ENCODE peak calls at places on chromosomes 12 and 14, in ten cellular contexts. One of them, this sample, is unnamed.

GRCh38 chr12:41437578-41437977 is 249.5 kb downstream of the PDZRN4 start:
- DNase-seq in progenitor cell of endocrine pancreas: no peak
- DNase-seq in epithelial cell of prostate: no peak
- DNase-seq in stimulated activated CD8-positive, alpha-beta memory T cell treated with anti-CD3 and anti-CD28 coated beads, Interleukin-2, amount 100 ng/mL, for 1 hour: no peak
- DNase-seq in HCT116: no peak
- DNase-seq in activated T-helper 1 cell treated with anti-CD3 and anti-CD28 coated beads, Interleukin-2, amount 50 U/mL, for 16 hours: no peak
- DNase-seq in fibroblast of mammary gland: no peak
- DNase-seq in left lung: no peak
- DNase-seq in left colon: no peak
- DNase-seq in NCI-H2081: no peak
- DNase-seq in this sample: no peak

GRCh38 chr14:51333901-51334432 is 93.9 kb downstream of the TMX1 start:
- DNase-seq in progenitor cell of endocrine pancreas: no peak
- DNase-seq in epithelial cell of prostate: peak
- DNase-seq in stimulated activated CD8-positive, alpha-beta memory T cell treated with anti-CD3 and anti-CD28 coated beads, Interleukin-2, amount 100 ng/mL, for 1 hour: no peak
- DNase-seq in HCT116: no peak
- DNase-seq in activated T-helper 1 cell treated with anti-CD3 and anti-CD28 coated beads, Interleukin-2, amount 50 U/mL, for 16 hours: no peak
- DNase-seq in fibroblast of mammary gland: no peak
- DNase-seq in left lung: no peak
- DNase-seq in left colon: no peak
- DNase-seq in NCI-H2081: no peak
- DNase-seq in this sample: no peak

GRCh38 chr12:104566244-104566993 is 109.7 kb downstream of the CHST11 start:
- DNase-seq in progenitor cell of endocrine pancreas: no peak
- DNase-seq in epithelial cell of prostate: no peak
- DNase-seq in stimulated activated CD8-positive, alpha-beta memory T cell treated with anti-CD3 and anti-CD28 coated beads, Interleukin-2, amount 100 ng/mL, for 1 hour: no peak
- DNase-seq in HCT116: no peak
- DNase-seq in activated T-helper 1 cell treated with anti-CD3 and anti-CD28 coated beads, Interleukin-2, amount 50 U/mL, for 16 hours: no peak
- DNase-seq in fibroblast of mammary gland: no peak
- DNase-seq in left lung: no peak
- DNase-seq in left colon: no peak
- DNase-seq in NCI-H2081: no peak
- DNase-seq in this sample: no peak

GRCh38 chr14:59022144-59022543 is 166.3 kb upstream of the DAAM1 start:
- DNase-seq in progenitor cell of endocrine pancreas: no peak
- DNase-seq in epithelial cell of prostate: no peak
- DNase-seq in stimulated activated CD8-positive, alpha-beta memory T cell treated with anti-CD3 and anti-CD28 coated beads, Interleukin-2, amount 100 ng/mL, for 1 hour: no peak
- DNase-seq in HCT116: no peak
- DNase-seq in activated T-helper 1 cell treated with anti-CD3 and anti-CD28 coated beads, Interleukin-2, amount 50 U/mL, for 16 hours: no peak
- DNase-seq in fibroblast of mammary gland: peak
- DNase-seq in left lung: no peak
- DNase-seq in left colon: no peak
- DNase-seq in NCI-H2081: no peak
- DNase-seq in this sample: no peak

GRCh38 chr14:89284368-89285058 is 132.5 kb downstream of the FOXN3 start:
- DNase-seq in progenitor cell of endocrine pancreas: no peak
- DNase-seq in epithelial cell of prostate: no peak
- DNase-seq in stimulated activated CD8-positive, alpha-beta memory T cell treated with anti-CD3 and anti-CD28 coated beads, Interleukin-2, amount 100 ng/mL, for 1 hour: no peak
- DNase-seq in HCT116: no peak
- DNase-seq in activated T-helper 1 cell treated with anti-CD3 and anti-CD28 coated beads, Interleukin-2, amount 50 U/mL, for 16 hours: no peak
- DNase-seq in fibroblast of mammary gland: peak
- DNase-seq in left lung: no peak
- DNase-seq in left colon: peak
- DNase-seq in NCI-H2081: no peak
- DNase-seq in this sample: no peak

GRCh38 chr12:117587646-117588287 is 226.3 kb upstream of the NOS1 start:
- DNase-seq in progenitor cell of endocrine pancreas: peak
- DNase-seq in epithelial cell of prostate: no peak
- DNase-seq in stimulated activated CD8-positive, alpha-beta memory T cell treated with anti-CD3 and anti-CD28 coated beads, Interleukin-2, amount 100 ng/mL, for 1 hour: peak
- DNase-seq in HCT116: peak
- DNase-seq in activated T-helper 1 cell treated with anti-CD3 and anti-CD28 coated beads, Interleukin-2, amount 50 U/mL, for 16 hours: no peak
- DNase-seq in fibroblast of mammary gland: no peak
- DNase-seq in left lung: peak
- DNase-seq in left colon: peak
- DNase-seq in NCI-H2081: peak
- DNase-seq in this sample: peak

GRCh38 chr12:40375076-40375475 is 150.3 kb downstream of the LRRK2 start:
- DNase-seq in progenitor cell of endocrine pancreas: no peak
- DNase-seq in epithelial cell of prostate: no peak
- DNase-seq in stimulated activated CD8-positive, alpha-beta memory T cell treated with anti-CD3 and anti-CD28 coated beads, Interleukin-2, amount 100 ng/mL, for 1 hour: no peak
- DNase-seq in HCT116: peak
- DNase-seq in activated T-helper 1 cell treated with anti-CD3 and anti-CD28 coated beads, Interleukin-2, amount 50 U/mL, for 16 hours: no peak
- DNase-seq in fibroblast of mammary gland: peak
- DNase-seq in left lung: no peak
- DNase-seq in left colon: no peak
- DNase-seq in NCI-H2081: no peak
- DNase-seq in this sample: no peak

GRCh38 chr12:125744201-125744600 is 679.0 kb downstream of the AACS start:
- DNase-seq in progenitor cell of endocrine pancreas: no peak
- DNase-seq in epithelial cell of prostate: no peak
- DNase-seq in stimulated activated CD8-positive, alpha-beta memory T cell treated with anti-CD3 and anti-CD28 coated beads, Interleukin-2, amount 100 ng/mL, for 1 hour: no peak
- DNase-seq in HCT116: no peak
- DNase-seq in activated T-helper 1 cell treated with anti-CD3 and anti-CD28 coated beads, Interleukin-2, amount 50 U/mL, for 16 hours: no peak
- DNase-seq in fibroblast of mammary gland: no peak
- DNase-seq in left lung: no peak
- DNase-seq in left colon: no peak
- DNase-seq in NCI-H2081: no peak
- DNase-seq in this sample: no peak

GRCh38 chr12:51265024-51265423 is 5.2 kb downstream of the SMAGP start:
- DNase-seq in progenitor cell of endocrine pancreas: no peak
- DNase-seq in epithelial cell of prostate: no peak
- DNase-seq in stimulated activated CD8-positive, alpha-beta memory T cell treated with anti-CD3 and anti-CD28 coated beads, Interleukin-2, amount 100 ng/mL, for 1 hour: no peak
- DNase-seq in HCT116: no peak
- DNase-seq in activated T-helper 1 cell treated with anti-CD3 and anti-CD28 coated beads, Interleukin-2, amount 50 U/mL, for 16 hours: no peak
- DNase-seq in fibroblast of mammary gland: no peak
- DNase-seq in left lung: no peak
- DNase-seq in left colon: no peak
- DNase-seq in NCI-H2081: no peak
- DNase-seq in this sample: no peak

GRCh38 chr14:40909906-40910305 is 696.8 kb upstream of the LRFN5 start:
- DNase-seq in progenitor cell of endocrine pancreas: no peak
- DNase-seq in epithelial cell of prostate: no peak
- DNase-seq in stimulated activated CD8-positive, alpha-beta memory T cell treated with anti-CD3 and anti-CD28 coated beads, Interleukin-2, amount 100 ng/mL, for 1 hour: no peak
- DNase-seq in HCT116: no peak
- DNase-seq in activated T-helper 1 cell treated with anti-CD3 and anti-CD28 coated beads, Interleukin-2, amount 50 U/mL, for 16 hours: no peak
- DNase-seq in fibroblast of mammary gland: no peak
- DNase-seq in left lung: no peak
- DNase-seq in left colon: no peak
- DNase-seq in NCI-H2081: no peak
- DNase-seq in this sample: no peak

GRCh38 chr12:43237238-43237879 is 314.6 kb downstream of the ADAMTS20 start:
- DNase-seq in progenitor cell of endocrine pancreas: no peak
- DNase-seq in epithelial cell of prostate: no peak
- DNase-seq in stimulated activated CD8-positive, alpha-beta memory T cell treated with anti-CD3 and anti-CD28 coated beads, Interleukin-2, amount 100 ng/mL, for 1 hour: no peak
- DNase-seq in HCT116: no peak
- DNase-seq in activated T-helper 1 cell treated with anti-CD3 and anti-CD28 coated beads, Interleukin-2, amount 50 U/mL, for 16 hours: no peak
- DNase-seq in fibroblast of mammary gland: no peak
- DNase-seq in left lung: no peak
- DNase-seq in left colon: no peak
- DNase-seq in NCI-H2081: no peak
- DNase-seq in this sample: no peak

GRCh38 chr14:33634631-33635030 is 316.2 kb downstream of the EGLN3 start:
- DNase-seq in progenitor cell of endocrine pancreas: no peak
- DNase-seq in epithelial cell of prostate: no peak
- DNase-seq in stimulated activated CD8-positive, alpha-beta memory T cell treated with anti-CD3 and anti-CD28 coated beads, Interleukin-2, amount 100 ng/mL, for 1 hour: no peak
- DNase-seq in HCT116: no peak
- DNase-seq in activated T-helper 1 cell treated with anti-CD3 and anti-CD28 coated beads, Interleukin-2, amount 50 U/mL, for 16 hours: no peak
- DNase-seq in fibroblast of mammary gland: peak
- DNase-seq in left lung: no peak
- DNase-seq in left colon: no peak
- DNase-seq in NCI-H2081: no peak
- DNase-seq in this sample: no peak

GRCh38 chr12:26286186-26286585 is 90.8 kb downstream of the SSPN start:
- DNase-seq in progenitor cell of endocrine pancreas: no peak
- DNase-seq in epithelial cell of prostate: no peak
- DNase-seq in stimulated activated CD8-positive, alpha-beta memory T cell treated with anti-CD3 and anti-CD28 coated beads, Interleukin-2, amount 100 ng/mL, for 1 hour: no peak
- DNase-seq in HCT116: no peak
- DNase-seq in activated T-helper 1 cell treated with anti-CD3 and anti-CD28 coated beads, Interleukin-2, amount 50 U/mL, for 16 hours: no peak
- DNase-seq in fibroblast of mammary gland: peak
- DNase-seq in left lung: no peak
- DNase-seq in left colon: no peak
- DNase-seq in NCI-H2081: no peak
- DNase-seq in this sample: no peak

GRCh38 chr12:78562358-78563205 is 302.0 kb upstream of the SYT1 start:
- DNase-seq in progenitor cell of endocrine pancreas: no peak
- DNase-seq in epithelial cell of prostate: no peak
- DNase-seq in stimulated activated CD8-positive, alpha-beta memory T cell treated with anti-CD3 and anti-CD28 coated beads, Interleukin-2, amount 100 ng/mL, for 1 hour: no peak
- DNase-seq in HCT116: peak
- DNase-seq in activated T-helper 1 cell treated with anti-CD3 and anti-CD28 coated beads, Interleukin-2, amount 50 U/mL, for 16 hours: no peak
- DNase-seq in fibroblast of mammary gland: peak
- DNase-seq in left lung: no peak
- DNase-seq in left colon: no peak
- DNase-seq in NCI-H2081: peak
- DNase-seq in this sample: no peak

GRCh38 chr12:114835031-114835430 is 151.1 kb upstream of the TBX3 start:
- DNase-seq in progenitor cell of endocrine pancreas: no peak
- DNase-seq in epithelial cell of prostate: no peak
- DNase-seq in stimulated activated CD8-positive, alpha-beta memory T cell treated with anti-CD3 and anti-CD28 coated beads, Interleukin-2, amount 100 ng/mL, for 1 hour: no peak
- DNase-seq in HCT116: no peak
- DNase-seq in activated T-helper 1 cell treated with anti-CD3 and anti-CD28 coated beads, Interleukin-2, amount 50 U/mL, for 16 hours: no peak
- DNase-seq in fibroblast of mammary gland: peak
- DNase-seq in left lung: no peak
- DNase-seq in left colon: no peak
- DNase-seq in NCI-H2081: no peak
- DNase-seq in this sample: no peak

GRCh38 chr14:25009891-25010290 is 40.1 kb downstream of the STXBP6 start:
- DNase-seq in progenitor cell of endocrine pancreas: no peak
- DNase-seq in epithelial cell of prostate: no peak
- DNase-seq in stimulated activated CD8-positive, alpha-beta memory T cell treated with anti-CD3 and anti-CD28 coated beads, Interleukin-2, amount 100 ng/mL, for 1 hour: no peak
- DNase-seq in HCT116: no peak
- DNase-seq in activated T-helper 1 cell treated with anti-CD3 and anti-CD28 coated beads, Interleukin-2, amount 50 U/mL, for 16 hours: no peak
- DNase-seq in fibroblast of mammary gland: no peak
- DNase-seq in left lung: no peak
- DNase-seq in left colon: no peak
- DNase-seq in NCI-H2081: no peak
- DNase-seq in this sample: no peak

GRCh38 chr14:31124197-31124596 is 83.4 kb downstream of the HECTD1 start:
- DNase-seq in progenitor cell of endocrine pancreas: no peak
- DNase-seq in epithelial cell of prostate: no peak
- DNase-seq in stimulated activated CD8-positive, alpha-beta memory T cell treated with anti-CD3 and anti-CD28 coated beads, Interleukin-2, amount 100 ng/mL, for 1 hour: no peak
- DNase-seq in HCT116: no peak
- DNase-seq in activated T-helper 1 cell treated with anti-CD3 and anti-CD28 coated beads, Interleukin-2, amount 50 U/mL, for 16 hours: no peak
- DNase-seq in fibroblast of mammary gland: no peak
- DNase-seq in left lung: no peak
- DNase-seq in left colon: no peak
- DNase-seq in NCI-H2081: no peak
- DNase-seq in this sample: no peak

GRCh38 chr12:83575326-83575725 is 888.6 kb downstream of the TMTC2 start:
- DNase-seq in progenitor cell of endocrine pancreas: no peak
- DNase-seq in epithelial cell of prostate: no peak
- DNase-seq in stimulated activated CD8-positive, alpha-beta memory T cell treated with anti-CD3 and anti-CD28 coated beads, Interleukin-2, amount 100 ng/mL, for 1 hour: no peak
- DNase-seq in HCT116: no peak
- DNase-seq in activated T-helper 1 cell treated with anti-CD3 and anti-CD28 coated beads, Interleukin-2, amount 50 U/mL, for 16 hours: no peak
- DNase-seq in fibroblast of mammary gland: peak
- DNase-seq in left lung: no peak
- DNase-seq in left colon: no peak
- DNase-seq in NCI-H2081: no peak
- DNase-seq in this sample: no peak

GRCh38 chr12:53425515-53426150 is 2.0 kb downstream of the AMHR2 start:
- DNase-seq in progenitor cell of endocrine pancreas: no peak
- DNase-seq in epithelial cell of prostate: no peak
- DNase-seq in stimulated activated CD8-positive, alpha-beta memory T cell treated with anti-CD3 and anti-CD28 coated beads, Interleukin-2, amount 100 ng/mL, for 1 hour: no peak
- DNase-seq in HCT116: no peak
- DNase-seq in activated T-helper 1 cell treated with anti-CD3 and anti-CD28 coated beads, Interleukin-2, amount 50 U/mL, for 16 hours: no peak
- DNase-seq in fibroblast of mammary gland: no peak
- DNase-seq in left lung: no peak
- DNase-seq in left colon: no peak
- DNase-seq in NCI-H2081: no peak
- DNase-seq in this sample: no peak

GRCh38 chr14:93857500-93857899 is 69.2 kb upstream of the PRIMA1 start:
- DNase-seq in progenitor cell of endocrine pancreas: no peak
- DNase-seq in epithelial cell of prostate: no peak
- DNase-seq in stimulated activated CD8-positive, alpha-beta memory T cell treated with anti-CD3 and anti-CD28 coated beads, Interleukin-2, amount 100 ng/mL, for 1 hour: no peak
- DNase-seq in HCT116: peak
- DNase-seq in activated T-helper 1 cell treated with anti-CD3 and anti-CD28 coated beads, Interleukin-2, amount 50 U/mL, for 16 hours: no peak
- DNase-seq in fibroblast of mammary gland: no peak
- DNase-seq in left lung: no peak
- DNase-seq in left colon: no peak
- DNase-seq in NCI-H2081: no peak
- DNase-seq in this sample: no peak

GRCh38 chr12:62719027-62719426 is 215.9 kb downstream of the PPM1H start:
- DNase-seq in progenitor cell of endocrine pancreas: no peak
- DNase-seq in epithelial cell of prostate: no peak
- DNase-seq in stimulated activated CD8-positive, alpha-beta memory T cell treated with anti-CD3 and anti-CD28 coated beads, Interleukin-2, amount 100 ng/mL, for 1 hour: no peak
- DNase-seq in HCT116: no peak
- DNase-seq in activated T-helper 1 cell treated with anti-CD3 and anti-CD28 coated beads, Interleukin-2, amount 50 U/mL, for 16 hours: no peak
- DNase-seq in fibroblast of mammary gland: no peak
- DNase-seq in left lung: no peak
- DNase-seq in left colon: no peak
- DNase-seq in NCI-H2081: no peak
- DNase-seq in this sample: no peak

GRCh38 chr12:93904124-93904523 is 226.9 kb downstream of the CRADD start:
- DNase-seq in progenitor cell of endocrine pancreas: no peak
- DNase-seq in epithelial cell of prostate: no peak
- DNase-seq in stimulated activated CD8-positive, alpha-beta memory T cell treated with anti-CD3 and anti-CD28 coated beads, Interleukin-2, amount 100 ng/mL, for 1 hour: no peak
- DNase-seq in HCT116: no peak
- DNase-seq in activated T-helper 1 cell treated with anti-CD3 and anti-CD28 coated beads, Interleukin-2, amount 50 U/mL, for 16 hours: no peak
- DNase-seq in fibroblast of mammary gland: no peak
- DNase-seq in left lung: no peak
- DNase-seq in left colon: no peak
- DNase-seq in NCI-H2081: no peak
- DNase-seq in this sample: no peak

GRCh38 chr12:127115468-127116035 is 1151.4 kb upstream of the TMEM132C start:
- DNase-seq in progenitor cell of endocrine pancreas: no peak
- DNase-seq in epithelial cell of prostate: no peak
- DNase-seq in stimulated activated CD8-positive, alpha-beta memory T cell treated with anti-CD3 and anti-CD28 coated beads, Interleukin-2, amount 100 ng/mL, for 1 hour: no peak
- DNase-seq in HCT116: no peak
- DNase-seq in activated T-helper 1 cell treated with anti-CD3 and anti-CD28 coated beads, Interleukin-2, amount 50 U/mL, for 16 hours: no peak
- DNase-seq in fibroblast of mammary gland: peak
- DNase-seq in left lung: no peak
- DNase-seq in left colon: no peak
- DNase-seq in NCI-H2081: no peak
- DNase-seq in this sample: no peak

GRCh38 chr12:29008786-29009185 is 140.3 kb upstream of the FAR2 start:
- DNase-seq in progenitor cell of endocrine pancreas: no peak
- DNase-seq in epithelial cell of prostate: peak
- DNase-seq in stimulated activated CD8-positive, alpha-beta memory T cell treated with anti-CD3 and anti-CD28 coated beads, Interleukin-2, amount 100 ng/mL, for 1 hour: no peak
- DNase-seq in HCT116: no peak
- DNase-seq in activated T-helper 1 cell treated with anti-CD3 and anti-CD28 coated beads, Interleukin-2, amount 50 U/mL, for 16 hours: no peak
- DNase-seq in fibroblast of mammary gland: no peak
- DNase-seq in left lung: no peak
- DNase-seq in left colon: no peak
- DNase-seq in NCI-H2081: no peak
- DNase-seq in this sample: no peak

GRCh38 chr14:95664546-95664945 is 21.7 kb upstream of the TCL1B start:
- DNase-seq in progenitor cell of endocrine pancreas: no peak
- DNase-seq in epithelial cell of prostate: no peak
- DNase-seq in stimulated activated CD8-positive, alpha-beta memory T cell treated with anti-CD3 and anti-CD28 coated beads, Interleukin-2, amount 100 ng/mL, for 1 hour: no peak
- DNase-seq in HCT116: no peak
- DNase-seq in activated T-helper 1 cell treated with anti-CD3 and anti-CD28 coated beads, Interleukin-2, amount 50 U/mL, for 16 hours: no peak
- DNase-seq in fibroblast of mammary gland: no peak
- DNase-seq in left lung: no peak
- DNase-seq in left colon: no peak
- DNase-seq in NCI-H2081: peak
- DNase-seq in this sample: no peak

GRCh38 chr14:91417983-91418386 is 365 bp upstream of the CCDC88C start:
- DNase-seq in progenitor cell of endocrine pancreas: peak
- DNase-seq in epithelial cell of prostate: no peak
- DNase-seq in stimulated activated CD8-positive, alpha-beta memory T cell treated with anti-CD3 and anti-CD28 coated beads, Interleukin-2, amount 100 ng/mL, for 1 hour: no peak
- DNase-seq in HCT116: peak
- DNase-seq in activated T-helper 1 cell treated with anti-CD3 and anti-CD28 coated beads, Interleukin-2, amount 50 U/mL, for 16 hours: no peak
- DNase-seq in fibroblast of mammary gland: no peak
- DNase-seq in left lung: no peak
- DNase-seq in left colon: no peak
- DNase-seq in NCI-H2081: peak
- DNase-seq in this sample: no peak

GRCh38 chr12:56581418-56582145 is 48.5 kb downstream of the BAZ2A start:
- DNase-seq in progenitor cell of endocrine pancreas: no peak
- DNase-seq in epithelial cell of prostate: no peak
- DNase-seq in stimulated activated CD8-positive, alpha-beta memory T cell treated with anti-CD3 and anti-CD28 coated beads, Interleukin-2, amount 100 ng/mL, for 1 hour: no peak
- DNase-seq in HCT116: no peak
- DNase-seq in activated T-helper 1 cell treated with anti-CD3 and anti-CD28 coated beads, Interleukin-2, amount 50 U/mL, for 16 hours: no peak
- DNase-seq in fibroblast of mammary gland: peak
- DNase-seq in left lung: no peak
- DNase-seq in left colon: no peak
- DNase-seq in NCI-H2081: no peak
- DNase-seq in this sample: no peak

GRCh38 chr12:89353823-89354629 is 1.7 kb upstream of the DUSP6 start:
- DNase-seq in progenitor cell of endocrine pancreas: peak
- DNase-seq in epithelial cell of prostate: peak
- DNase-seq in stimulated activated CD8-positive, alpha-beta memory T cell treated with anti-CD3 and anti-CD28 coated beads, Interleukin-2, amount 100 ng/mL, for 1 hour: peak
- DNase-seq in HCT116: peak
- DNase-seq in activated T-helper 1 cell treated with anti-CD3 and anti-CD28 coated beads, Interleukin-2, amount 50 U/mL, for 16 hours: peak
- DNase-seq in fibroblast of mammary gland: peak
- DNase-seq in left lung: peak
- DNase-seq in left colon: peak
- DNase-seq in NCI-H2081: peak
- DNase-seq in this sample: peak

This sample was measured in colonic mucosa.